ENCODE peak calls at places on chromosomes 3 and 15, in five cellular contexts. One of them, this sample, is unnamed.

GRCh38 chr15:39363761-39364586 is 216.9 kb upstream of the THBS1 start:
- DNase-seq in K562: no peak
- DNase-seq in HepG2: peak; percentile 79
- DNase-seq in A549: no peak
- DNase-seq in H1: no peak
- DNase-seq in this sample: no peak

GRCh38 chr3:122299872-122300460 is 25.1 kb upstream of the CSTA start:
- DNase-seq in K562: peak; percentile 26
- DNase-seq in A549: peak; percentile 19
- DNase-seq in HepG2: peak; percentile 33
- DNase-seq in H1: peak; percentile 5
- DNase-seq in this sample: peak; percentile 17

GRCh38 chr3:142279965-142280590 is 54.7 kb upstream of the GK5 start:
- DNase-seq in K562: peak; percentile 78
- DNase-seq in A549: peak; percentile 65
- DNase-seq in HepG2: peak; percentile 75
- DNase-seq in H1: peak; percentile 15
- DNase-seq in this sample: peak; percentile 80

GRCh38 chr3:143158549-143158988 is 39.0 kb downstream of the CHST2 start:
- DNase-seq in HepG2: no peak
- DNase-seq in A549: no peak
- DNase-seq in K562: no peak
- DNase-seq in H1: no peak
- DNase-seq in this sample: peak; percentile 59

GRCh38 chr15:82021992-82022391 is 23.8 kb downstream of the MEX3B start:
- DNase-seq in HepG2: no peak
- DNase-seq in A549: no peak
- DNase-seq in K562: peak; percentile 42
- DNase-seq in H1: no peak
- DNase-seq in this sample: peak; percentile 60

GRCh38 chr3:142976621-142977398 is 13.3 kb upstream of the PAQR9 start:
- DNase-seq in HepG2: peak; percentile 76
- DNase-seq in A549: peak; percentile 88
- DNase-seq in K562: peak; percentile 90
- DNase-seq in H1: no peak
- DNase-seq in this sample: peak; percentile 96

GRCh38 chr15:59553879-59554735 is 57.5 kb upstream of the GCNT3 start:
- DNase-seq in H1: no peak
- DNase-seq in K562: no peak
- DNase-seq in HepG2: peak; percentile 100
- DNase-seq in A549: peak; percentile 57
- DNase-seq in this sample: no peak

GRCh38 chr3:188153498-188153948 is 434 bp upstream of the LPP start:
- DNase-seq in HepG2: peak; percentile 88
- DNase-seq in A549: peak; percentile 84
- DNase-seq in H1: peak; percentile 87
- DNase-seq in K562: no peak
- DNase-seq in this sample: peak; percentile 97

GRCh38 chr3:150430272-150430671 is 22.2 kb downstream of the TSC22D2 start:
- DNase-seq in H1: no peak
- DNase-seq in A549: no peak
- DNase-seq in K562: no peak
- DNase-seq in HepG2: no peak
- DNase-seq in this sample: no peak

GRCh38 chr3:62015111-62015510 is 358.2 kb downstream of the FEZF2 start:
- DNase-seq in K562: no peak
- DNase-seq in H1: no peak
- DNase-seq in HepG2: no peak
- DNase-seq in A549: no peak
- DNase-seq in this sample: no peak

GRCh38 chr3:157786618-157787017 is 283.4 kb upstream of the VEPH1 start:
- DNase-seq in K562: no peak
- DNase-seq in A549: no peak
- DNase-seq in H1: no peak
- DNase-seq in HepG2: no peak
- DNase-seq in this sample: peak; percentile 24

GRCh38 chr3:52052831-52053306 is 3.5 kb downstream of the DUSP7 start:
- DNase-seq in HepG2: peak; percentile 53
- DNase-seq in H1: no peak
- DNase-seq in K562: peak; percentile 65
- DNase-seq in A549: peak; percentile 38
- DNase-seq in this sample: peak; percentile 77

GRCh38 chr3:116102037-116102436 is 343.2 kb downstream of the LSAMP start:
- DNase-seq in HepG2: no peak
- DNase-seq in A549: no peak
- DNase-seq in H1: no peak
- DNase-seq in K562: no peak
- DNase-seq in this sample: no peak

GRCh38 chr15:80424381-80424780 is 20.2 kb downstream of the ARNT2 start:
- DNase-seq in HepG2: no peak
- DNase-seq in K562: no peak
- DNase-seq in H1: no peak
- DNase-seq in A549: no peak
- DNase-seq in this sample: no peak

GRCh38 chr3:127204841-127205582 is 12.1 kb downstream of the PRR23E start:
- DNase-seq in H1: no peak
- DNase-seq in K562: no peak
- DNase-seq in HepG2: no peak
- DNase-seq in A549: no peak
- DNase-seq in this sample: no peak

GRCh38 chr3:84958495-84959469 is at the start of gene CADM2:
- DNase-seq in H1: peak; percentile 91
- DNase-seq in K562: peak; percentile 92
- DNase-seq in A549: peak; percentile 92
- DNase-seq in HepG2: peak; percentile 76
- DNase-seq in this sample: peak; percentile 45
- H3K4me2 ChIP-seq in H1: peak within 1 kb of the TSS; percentile 98
- H3K4me2 ChIP-seq in K562: peak within 1 kb of the TSS; percentile 68
- H3K4me2 ChIP-seq in A549: peak within 1 kb of the TSS; percentile 92
- H3K4me2 ChIP-seq in HepG2: peak within 1 kb of the TSS; percentile 90
- H3K4me2 ChIP-seq in this sample: peak within 1 kb of the TSS; percentile 95

GRCh38 chr15:98806275-98806895 is 158.0 kb downstream of the IGF1R start:
- DNase-seq in K562: no peak
- DNase-seq in HepG2: no peak
- DNase-seq in A549: no peak
- DNase-seq in H1: no peak
- DNase-seq in this sample: no peak

GRCh38 chr15:98805434-98806274 is 157.3 kb downstream of the IGF1R start:
- DNase-seq in H1: no peak
- DNase-seq in HepG2: peak; percentile 32
- DNase-seq in K562: no peak
- DNase-seq in A549: no peak
- DNase-seq in this sample: peak; percentile 7

GRCh38 chr15:98812711-98813441 is 164.5 kb downstream of the IGF1R start:
- DNase-seq in H1: no peak
- DNase-seq in K562: peak; percentile 6
- DNase-seq in HepG2: peak; percentile 89
- DNase-seq in A549: no peak
- DNase-seq in this sample: no peak

GRCh38 chr15:98807262-98807661 is 158.9 kb downstream of the IGF1R start:
- DNase-seq in A549: no peak
- DNase-seq in HepG2: no peak
- DNase-seq in H1: no peak
- DNase-seq in K562: no peak
- DNase-seq in this sample: peak; percentile 89

DNA sequence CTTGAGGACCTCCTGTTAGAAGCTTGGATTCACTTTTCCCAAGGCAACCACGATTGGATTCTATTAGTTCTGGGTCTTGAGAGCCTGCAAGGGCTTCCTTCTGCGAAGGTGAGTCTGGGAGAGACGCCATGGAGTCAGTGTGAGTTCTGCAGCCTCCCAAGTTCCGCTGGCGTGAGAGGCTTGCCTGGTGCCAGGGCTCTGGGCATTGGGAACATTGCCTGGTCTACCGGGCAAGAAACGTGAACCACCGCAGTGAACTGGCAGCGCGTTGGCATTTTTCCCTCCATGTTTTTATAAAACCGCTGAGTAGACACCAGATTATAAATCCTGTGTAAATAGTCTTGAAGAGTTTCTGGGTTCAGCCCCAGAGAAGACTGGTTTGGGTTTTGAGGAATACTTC is 160.9 kb downstream of the IGF1R start:
- DNase-seq in A549: no peak
- DNase-seq in H1: no peak
- DNase-seq in K562: no peak
- DNase-seq in HepG2: no peak
- DNase-seq in this sample: no peak
- TF ChIP-seq POLR2A in A549: no peak
- TF ChIP-seq POLR2A in H1: no peak
- TF ChIP-seq POLR2A in K562: no peak
- TF ChIP-seq POLR2A in HepG2: no peak
- TF ChIP-seq POLR2A in this sample: no peak

GRCh38 chr3:42519568-42519962 is 17.1 kb downstream of the VIPR1 start:
- DNase-seq in A549: no peak
- DNase-seq in HepG2: no peak
- DNase-seq in K562: no peak
- DNase-seq in H1: no peak
- DNase-seq in this sample: no peak

GRCh38 chr3:42520336-42520735 is 17.9 kb downstream of the VIPR1 start:
- DNase-seq in A549: no peak
- DNase-seq in K562: no peak
- DNase-seq in H1: no peak
- DNase-seq in HepG2: no peak
- DNase-seq in this sample: no peak

GRCh38 chr3:42517143-42517542 is 14.7 kb downstream of the VIPR1 start:
- DNase-seq in K562: no peak
- DNase-seq in A549: no peak
- DNase-seq in H1: no peak
- DNase-seq in HepG2: no peak
- DNase-seq in this sample: no peak

GRCh38 chr3:42520906-42521305 is 18.5 kb downstream of the VIPR1 start:
- DNase-seq in HepG2: no peak
- DNase-seq in K562: no peak
- DNase-seq in A549: no peak
- DNase-seq in H1: no peak
- DNase-seq in this sample: no peak

DNA sequence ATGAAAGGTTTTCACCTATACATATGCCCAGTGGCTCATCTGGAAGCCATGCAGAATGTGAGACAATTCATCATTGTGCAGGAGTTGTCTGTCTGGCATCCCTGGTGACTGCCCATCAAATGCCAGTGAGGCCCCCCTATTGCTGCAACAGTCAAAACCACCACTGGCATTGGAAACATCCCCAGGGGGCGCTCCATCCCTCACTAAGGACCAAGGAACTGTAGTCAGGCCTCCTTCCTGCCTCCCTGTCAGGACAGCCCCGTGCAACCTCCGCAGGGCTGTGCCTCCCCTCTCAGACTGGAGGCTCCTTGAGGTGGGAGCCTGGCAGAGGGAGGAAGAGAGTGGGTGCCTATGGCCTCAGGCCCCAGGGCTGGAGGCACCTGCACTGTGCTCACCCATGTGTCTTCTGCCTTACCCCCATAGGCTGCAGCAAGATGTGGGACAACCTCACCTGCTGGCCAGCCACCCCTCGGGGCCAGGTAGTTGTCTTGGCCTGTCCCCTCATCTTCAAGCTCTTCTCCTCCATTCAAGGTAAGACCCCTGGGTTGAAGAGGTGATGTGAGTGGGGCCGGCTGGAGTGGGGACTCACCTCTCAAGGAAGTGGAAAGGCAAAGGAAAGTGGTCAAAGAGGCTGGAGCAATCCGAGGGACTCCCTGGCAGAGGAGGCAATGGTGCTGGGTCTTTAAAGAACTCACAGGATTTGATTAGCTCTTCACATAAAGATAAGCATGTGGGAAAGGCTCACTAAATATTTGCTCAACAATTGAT is 16.5 kb downstream of the VIPR1 start:
- DNase-seq in A549: no peak
- DNase-seq in HepG2: no peak
- DNase-seq in K562: peak; percentile 43
- DNase-seq in H1: no peak
- DNase-seq in this sample: no peak
- TF ChIP-seq MAFK in A549: no peak
- TF ChIP-seq MAFK in HepG2: no peak
- TF ChIP-seq MAFK in K562: peak; percentile 1
- TF ChIP-seq MAFK in H1: no peak
- TF ChIP-seq MAFK in this sample: no peak

DNA sequence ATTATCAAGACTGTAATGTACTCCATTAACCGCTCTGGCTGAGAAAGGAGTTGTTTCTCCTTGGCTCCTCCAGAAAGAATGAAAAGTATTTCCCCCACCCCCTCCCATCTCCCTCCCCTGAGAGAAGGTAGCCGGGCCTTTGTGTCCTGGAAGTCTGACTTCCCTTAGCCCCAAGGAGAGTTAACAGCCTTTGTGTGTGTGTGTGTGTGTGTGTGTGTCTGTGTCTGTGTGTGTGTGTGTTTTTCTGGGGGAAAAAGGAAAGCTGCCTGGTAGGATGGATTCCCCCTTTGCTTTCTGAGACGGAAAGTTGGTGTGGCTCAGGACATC is 54.3 kb upstream of the UBE2E1 start:
- DNase-seq in K562: no peak
- DNase-seq in HepG2: no peak
- DNase-seq in H1: peak; percentile 34
- DNase-seq in A549: no peak
- DNase-seq in this sample: no peak
- H3K4me2 ChIP-seq in K562: no peak overlapping the region
- H3K4me2 ChIP-seq in HepG2: no peak overlapping the region
- H3K4me2 ChIP-seq in H1: peak overlapping the region; percentile 73
- H3K4me2 ChIP-seq in A549: peak overlapping the region; percentile 12
- H3K4me2 ChIP-seq in this sample: no peak overlapping the region

GRCh38 chr3:49015072-49015471 is 3.3 kb downstream of the DALRD3 start:
- DNase-seq in H1: no peak
- DNase-seq in A549: no peak
- DNase-seq in K562: no peak
- DNase-seq in HepG2: no peak
- DNase-seq in this sample: no peak

GRCh38 chr3:49015765-49016164 is 2.6 kb downstream of the DALRD3 start:
- DNase-seq in K562: no peak
- DNase-seq in HepG2: no peak
- DNase-seq in H1: no peak
- DNase-seq in A549: no peak
- DNase-seq in this sample: no peak

GRCh38 chr3:49013113-49013737 is 5.2 kb downstream of the DALRD3 start:
- DNase-seq in A549: no peak
- DNase-seq in H1: no peak
- DNase-seq in K562: no peak
- DNase-seq in HepG2: no peak
- DNase-seq in this sample: no peak

GRCh38 chr3:49012441-49013017 is 5.3 kb downstream of the WDR6 start:
- DNase-seq in K562: no peak
- DNase-seq in A549: no peak
- DNase-seq in HepG2: no peak
- DNase-seq in H1: no peak
- DNase-seq in this sample: no peak

GRCh38 chr3:49013738-49014660 is 4.4 kb downstream of the DALRD3 start:
- DNase-seq in H1: peak; percentile 49
- DNase-seq in K562: peak; percentile 47
- DNase-seq in A549: peak; percentile 43
- DNase-seq in HepG2: peak; percentile 59
- DNase-seq in this sample: no peak
- TF ChIP-seq POLR2A in H1: no peak
- TF ChIP-seq POLR2A in K562: no peak
- TF ChIP-seq POLR2A in A549: no peak
- TF ChIP-seq POLR2A in HepG2: peak; percentile 38
- TF ChIP-seq POLR2A in this sample: no peak

GRCh38 chr15:34734303-34734702 is 20.5 kb downstream of the GJD2 start:
- DNase-seq in K562: no peak
- DNase-seq in H1: no peak
- DNase-seq in HepG2: no peak
- DNase-seq in A549: no peak
- DNase-seq in this sample: no peak
- TF ChIP-seq MAFK in K562: no peak
- TF ChIP-seq MAFK in H1: no peak
- TF ChIP-seq MAFK in HepG2: no peak
- TF ChIP-seq MAFK in A549: no peak
- TF ChIP-seq MAFK in this sample: no peak

GRCh38 chr15:87401986-87402385 is 854.6 kb downstream of the NTRK3 start:
- DNase-seq in K562: no peak
- DNase-seq in A549: no peak
- DNase-seq in H1: no peak
- DNase-seq in HepG2: no peak
- DNase-seq in this sample: no peak
- H3K4me2 ChIP-seq in K562: no peak overlapping the region
- H3K4me2 ChIP-seq in A549: no peak overlapping the region
- H3K4me2 ChIP-seq in H1: no peak overlapping the region
- H3K4me2 ChIP-seq in HepG2: no peak overlapping the region
- H3K4me2 ChIP-seq in this sample: no peak overlapping the region